ENCODE peak calls at places on chromosomes 16 and 17, in four cellular contexts. One of them, this sample, is unnamed.

GRCh38 chr16:12340151-12340733 is 363.7 kb downstream of the SNX29 start:
- DNase-seq in GM12878: no peak
- DNase-seq in K562: peak
- DNase-seq in HepG2: peak
- DNase-seq in this sample: peak

GRCh38 chr17:71378036-71378435 is 742.8 kb upstream of the SOX9 start:
- DNase-seq in GM12878: no peak
- DNase-seq in K562: no peak
- DNase-seq in HepG2: no peak
- DNase-seq in this sample: no peak

GRCh38 chr17:83013779-83014117 is 65.7 kb upstream of the METRNL start:
- DNase-seq in GM12878: no peak
- DNase-seq in K562: no peak
- DNase-seq in HepG2: no peak
- DNase-seq in this sample: no peak

GRCh38 chr16:46884513-46885293 is 541 bp downstream of the GPT2 start:
- DNase-seq in GM12878: no peak
- DNase-seq in K562: peak
- DNase-seq in HepG2: no peak
- DNase-seq in this sample: no peak

GRCh38 chr17:79832211-79833109 is 6.8 kb downstream of the CBX4 start:
- DNase-seq in GM12878: no peak
- DNase-seq in K562: peak
- DNase-seq in HepG2: peak
- DNase-seq in this sample: peak

GRCh38 chr16:15961557-15962205 is 12.3 kb downstream of the ABCC1 start:
- DNase-seq in GM12878: peak
- DNase-seq in K562: no peak
- DNase-seq in HepG2: no peak
- DNase-seq in this sample: no peak

GRCh38 chr17:28912281-28912937 is 9.5 kb upstream of the DHRS13 start:
- DNase-seq in GM12878: no peak
- DNase-seq in K562: peak
- DNase-seq in HepG2: no peak
- DNase-seq in this sample: peak

GRCh38 chr17:60006160-60006559 is 41.6 kb upstream of the RNFT1 start:
- DNase-seq in GM12878: no peak
- DNase-seq in K562: no peak
- DNase-seq in HepG2: no peak
- DNase-seq in this sample: no peak

GRCh38 chr17:6374761-6375312 is 60.1 kb downstream of the AIPL1 start:
- DNase-seq in GM12878: no peak
- DNase-seq in K562: no peak
- DNase-seq in HepG2: no peak
- DNase-seq in this sample: peak

GRCh38 chr16:57635266-57636097 is 7.1 kb downstream of the ADGRG1 start:
- DNase-seq in GM12878: no peak
- DNase-seq in K562: no peak
- DNase-seq in HepG2: peak
- DNase-seq in this sample: no peak

GRCh38 chr16:19183187-19183586 is 15.1 kb downstream of the SYT17 start:
- DNase-seq in GM12878: no peak
- DNase-seq in K562: no peak
- DNase-seq in HepG2: no peak
- DNase-seq in this sample: no peak

GRCh38 chr17:73210002-73210678 is 17.3 kb downstream of the COG1 start:
- DNase-seq in GM12878: no peak
- DNase-seq in K562: peak
- DNase-seq in HepG2: no peak
- DNase-seq in this sample: no peak

GRCh38 chr16:67926181-67926742 is 5.4 kb downstream of the CTRL start:
- DNase-seq in GM12878: no peak
- DNase-seq in K562: no peak
- DNase-seq in HepG2: no peak
- DNase-seq in this sample: peak

GRCh38 chr17:58400826-58401225 is 16.5 kb downstream of the RNF43 start:
- DNase-seq in GM12878: no peak
- DNase-seq in K562: no peak
- DNase-seq in HepG2: no peak
- DNase-seq in this sample: no peak

GRCh38 chr16:27432600-27432957 is 30.6 kb downstream of the IL21R start:
- DNase-seq in GM12878: no peak
- DNase-seq in K562: no peak
- DNase-seq in HepG2: no peak
- DNase-seq in this sample: no peak

GRCh38 chr16:76565542-76565941 is 288.3 kb downstream of the CNTNAP4 start:
- DNase-seq in GM12878: no peak
- DNase-seq in K562: no peak
- DNase-seq in HepG2: no peak
- DNase-seq in this sample: no peak

GRCh38 chr16:74092336-74092735 is 204.3 kb upstream of the PSMD7 start:
- DNase-seq in GM12878: no peak
- DNase-seq in K562: no peak
- DNase-seq in HepG2: no peak
- DNase-seq in this sample: no peak

GRCh38 chr17:10217916-10218315 is 19.5 kb upstream of the GAS7 start:
- DNase-seq in GM12878: peak
- DNase-seq in K562: no peak
- DNase-seq in HepG2: no peak
- DNase-seq in this sample: no peak

GRCh38 chr17:35879748-35880654 is at the start of gene CCL5:
- DNase-seq in GM12878: peak
- DNase-seq in K562: no peak
- DNase-seq in HepG2: no peak
- DNase-seq in this sample: no peak

GRCh38 chr16:85384831-85385462 is 228.2 kb upstream of the GSE1 start:
- DNase-seq in GM12878: no peak
- DNase-seq in K562: no peak
- DNase-seq in HepG2: no peak
- DNase-seq in this sample: peak

GRCh38 chr16:86874141-86874540 is 295.8 kb downstream of the FOXL1 start:
- DNase-seq in GM12878: no peak
- DNase-seq in K562: peak
- DNase-seq in HepG2: no peak
- DNase-seq in this sample: peak

GRCh38 chr16:645852-646678 is 3.1 kb upstream of the WDR90 start:
- DNase-seq in GM12878: no peak
- DNase-seq in K562: no peak
- DNase-seq in HepG2: peak
- DNase-seq in this sample: no peak

GRCh38 chr17:63963123-63963522 is 9.6 kb downstream of the SCN4A start:
- DNase-seq in GM12878: no peak
- DNase-seq in K562: no peak
- DNase-seq in HepG2: no peak
- DNase-seq in this sample: no peak

GRCh38 chr17:31388770-31389672 is 2.5 kb upstream of the RAB11FIP4 start:
- DNase-seq in GM12878: no peak
- DNase-seq in K562: peak
- DNase-seq in HepG2: no peak
- DNase-seq in this sample: peak

GRCh38 chr17:6455321-6455705 is 11.1 kb downstream of the PIMREG start:
- DNase-seq in GM12878: no peak
- DNase-seq in K562: no peak
- DNase-seq in HepG2: no peak
- DNase-seq in this sample: peak

GRCh38 chr16:2964416-2965223 is 545 bp downstream of the KREMEN2 start:
- DNase-seq in GM12878: no peak
- DNase-seq in K562: peak
- DNase-seq in HepG2: peak
- DNase-seq in this sample: peak

GRCh38 chr16:56956756-56957155 is 5.0 kb upstream of the CETP start:
- DNase-seq in GM12878: no peak
- DNase-seq in K562: no peak
- DNase-seq in HepG2: no peak
- DNase-seq in this sample: no peak

GRCh38 chr16:29876578-29877249 is 13.7 kb upstream of the CDIPT start:
- DNase-seq in GM12878: no peak
- DNase-seq in K562: peak
- DNase-seq in HepG2: no peak
- DNase-seq in this sample: peak

GRCh38 chr17:51322390-51323029 is 62.2 kb downstream of the UTP18 start:
- DNase-seq in GM12878: no peak
- DNase-seq in K562: peak
- DNase-seq in HepG2: peak
- DNase-seq in this sample: no peak

GRCh38 chr17:14304222-14304844 is 3.5 kb downstream of the HS3ST3B1 start:
- DNase-seq in GM12878: no peak
- DNase-seq in K562: no peak
- DNase-seq in HepG2: no peak
- DNase-seq in this sample: no peak

GRCh38 chr17:37711113-37711512 is 33.7 kb downstream of the HNF1B start:
- DNase-seq in GM12878: no peak
- DNase-seq in K562: no peak
- DNase-seq in HepG2: peak
- DNase-seq in this sample: no peak
- TF ChIP-seq CREB1 in GM12878: no peak
- TF ChIP-seq CREB1 in K562: no peak
- TF ChIP-seq CREB1 in HepG2: no peak
- TF ChIP-seq CREB1 in this sample: no peak

DNA sequence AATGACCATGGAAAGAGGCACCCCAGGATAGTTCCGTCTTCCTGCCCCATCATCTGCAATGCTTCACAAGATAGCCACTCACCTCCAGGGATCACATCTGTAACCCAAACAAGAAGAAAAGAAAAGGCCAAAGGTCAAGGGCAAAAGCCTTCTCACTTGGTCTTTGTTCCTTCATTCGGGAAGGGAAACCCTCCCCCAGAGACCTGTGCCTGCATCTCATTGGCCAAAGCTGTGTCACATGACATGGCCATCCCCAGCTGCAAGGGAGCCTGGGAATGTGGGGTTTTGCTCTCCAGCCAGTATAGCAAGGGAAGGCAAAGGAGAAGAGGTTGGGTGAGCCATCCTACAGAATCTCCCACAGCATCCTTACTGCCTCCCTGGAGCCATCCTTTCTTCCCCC is 47.9 kb downstream of the NOL11 start:
- DNase-seq in GM12878: no peak
- DNase-seq in K562: peak
- DNase-seq in HepG2: no peak
- DNase-seq in this sample: no peak
- TF ChIP-seq ETV6 in GM12878: no peak
- TF ChIP-seq ETV6 in K562: no peak
- TF ChIP-seq ETV6 in HepG2: no peak
- TF ChIP-seq ETV6 in this sample: no peak

GRCh38 chr17:42075789-42076188 is 22.5 kb downstream of the ZNF385C start:
- DNase-seq in GM12878: no peak
- DNase-seq in K562: no peak
- DNase-seq in HepG2: peak
- DNase-seq in this sample: no peak
- TF ChIP-seq CREB1 in GM12878: no peak
- TF ChIP-seq CREB1 in K562: no peak
- TF ChIP-seq CREB1 in HepG2: no peak
- TF ChIP-seq CREB1 in this sample: no peak

GRCh38 chr17:49494937-49495841 is at the start of gene NGFR:
- DNase-seq in GM12878: no peak
- DNase-seq in K562: peak
- DNase-seq in HepG2: no peak
- DNase-seq in this sample: peak
- TF ChIP-seq ETV6 in GM12878: no peak
- TF ChIP-seq ETV6 in K562: no peak
- TF ChIP-seq ETV6 in HepG2: no peak
- TF ChIP-seq ETV6 in this sample: no peak

DNA sequence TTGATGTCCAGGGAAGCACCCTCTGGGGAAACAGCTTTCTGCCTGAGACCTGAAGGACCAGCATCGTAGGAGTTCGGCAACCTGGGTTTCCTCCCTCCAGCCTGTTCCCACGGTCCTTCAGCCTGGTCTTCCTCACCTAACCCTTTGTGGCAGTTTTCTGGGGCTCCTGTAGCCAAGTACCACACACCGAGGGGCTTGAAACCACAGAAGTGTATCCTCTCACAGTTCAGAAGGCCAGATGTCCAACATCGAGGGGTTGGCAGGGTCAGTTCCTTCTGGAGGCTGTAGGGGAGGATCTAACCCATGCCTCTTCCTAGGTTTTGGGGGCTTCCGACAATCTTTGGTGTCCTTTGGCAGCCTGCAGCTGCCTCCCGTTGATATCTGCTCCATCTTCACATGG is 381.0 kb upstream of the TNRC6C start:
- DNase-seq in GM12878: no peak
- DNase-seq in K562: no peak
- DNase-seq in HepG2: no peak
- DNase-seq in this sample: no peak
- TF ChIP-seq CREB1 in GM12878: no peak
- TF ChIP-seq CREB1 in K562: no peak
- TF ChIP-seq CREB1 in HepG2: no peak
- TF ChIP-seq CREB1 in this sample: no peak

GRCh38 chr16:8798174-8798527 is 512 bp downstream of the PMM2 start:
- DNase-seq in GM12878: no peak
- DNase-seq in K562: peak
- DNase-seq in HepG2: peak
- DNase-seq in this sample: no peak
- TF ChIP-seq ETV6 in GM12878: no peak
- TF ChIP-seq ETV6 in K562: no peak
- TF ChIP-seq ETV6 in HepG2: no peak
- TF ChIP-seq ETV6 in this sample: no peak